ENCODE peak calls at places on chromosomes 12 and 14, in six cellular contexts. One of them, this sample, is unnamed.

GRCh38 chr12:91722072-91722471 is 423.6 kb downstream of the BTG1 start:
- DNase-seq in choroid plexus epithelial cell: peak; percentile 53
- DNase-seq in AG04449: no peak
- DNase-seq in right lobe of liver: no peak
- DNase-seq in ovary: no peak
- DNase-seq in aorta: no peak
- DNase-seq in this sample: no peak

GRCh38 chr14:53494587-53494986 is 341.5 kb upstream of the DDHD1 start:
- DNase-seq in aorta: no peak
- DNase-seq in right lobe of liver: no peak
- DNase-seq in ovary: no peak
- DNase-seq in AG04449: no peak
- DNase-seq in choroid plexus epithelial cell: no peak
- DNase-seq in this sample: no peak

GRCh38 chr12:132318618-132319033 is 10.8 kb downstream of the GALNT9 start:
- DNase-seq in right lobe of liver: no peak
- DNase-seq in AG04449: no peak
- DNase-seq in aorta: peak; percentile 30
- DNase-seq in choroid plexus epithelial cell: no peak
- DNase-seq in ovary: no peak
- DNase-seq in this sample: no peak

GRCh38 chr12:122965851-122966742 is at the start of gene ABCB9:
- DNase-seq in choroid plexus epithelial cell: peak; percentile 94
- DNase-seq in ovary: peak; percentile 94
- DNase-seq in aorta: peak; percentile 95
- DNase-seq in right lobe of liver: peak; percentile 95
- DNase-seq in AG04449: no peak
- DNase-seq in this sample: peak; percentile 97

GRCh38 chr12:118136559-118137003 is 657 bp downstream of the PEBP1 start:
- DNase-seq in right lobe of liver: peak; percentile 86
- DNase-seq in choroid plexus epithelial cell: peak; percentile 34
- DNase-seq in aorta: peak; percentile 75
- DNase-seq in AG04449: no peak
- DNase-seq in ovary: peak; percentile 69
- DNase-seq in this sample: peak; percentile 61

GRCh38 chr12:100450726-100451125 is 22.9 kb upstream of the NR1H4 start:
- DNase-seq in choroid plexus epithelial cell: peak; percentile 48
- DNase-seq in right lobe of liver: no peak
- DNase-seq in AG04449: no peak
- DNase-seq in aorta: no peak
- DNase-seq in ovary: no peak
- DNase-seq in this sample: no peak

GRCh38 chr12:125015680-125016310 is 22.4 kb downstream of the BRI3BP start:
- DNase-seq in right lobe of liver: no peak
- DNase-seq in choroid plexus epithelial cell: no peak
- DNase-seq in AG04449: no peak
- DNase-seq in ovary: no peak
- DNase-seq in aorta: peak; percentile 15
- DNase-seq in this sample: no peak

GRCh38 chr14:93963692-93964091 is 12.7 kb downstream of the ASB2 start:
- DNase-seq in right lobe of liver: no peak
- DNase-seq in AG04449: no peak
- DNase-seq in choroid plexus epithelial cell: no peak
- DNase-seq in aorta: no peak
- DNase-seq in ovary: no peak
- DNase-seq in this sample: no peak

GRCh38 chr12:6199211-6199530 is 1.0 kb upstream of the CD9 start:
- DNase-seq in ovary: no peak
- DNase-seq in choroid plexus epithelial cell: no peak
- DNase-seq in right lobe of liver: no peak
- DNase-seq in AG04449: no peak
- DNase-seq in aorta: no peak
- DNase-seq in this sample: no peak
- H3K4me3 ChIP-seq in ovary: peak overlapping the region; percentile 63
- H3K4me3 ChIP-seq in choroid plexus epithelial cell: peak overlapping the region; percentile 65
- H3K4me3 ChIP-seq in right lobe of liver: no peak overlapping the region
- H3K4me3 ChIP-seq in AG04449: no peak overlapping the region
- H3K4me3 ChIP-seq in aorta: peak overlapping the region; percentile 38
- H3K4me3 ChIP-seq in this sample: peak overlapping the region; percentile 77

GRCh38 chr12:93308281-93308680 is 69.4 kb upstream of the NUDT4 start:
- DNase-seq in right lobe of liver: no peak
- DNase-seq in AG04449: no peak
- DNase-seq in aorta: no peak
- DNase-seq in ovary: no peak
- DNase-seq in choroid plexus epithelial cell: no peak
- DNase-seq in this sample: no peak
- H3K4me3 ChIP-seq in right lobe of liver: no peak overlapping the region
- H3K4me3 ChIP-seq in AG04449: no peak overlapping the region
- H3K4me3 ChIP-seq in aorta: no peak overlapping the region
- H3K4me3 ChIP-seq in ovary: no peak overlapping the region
- H3K4me3 ChIP-seq in choroid plexus epithelial cell: no peak overlapping the region
- H3K4me3 ChIP-seq in this sample: no peak overlapping the region

DNA sequence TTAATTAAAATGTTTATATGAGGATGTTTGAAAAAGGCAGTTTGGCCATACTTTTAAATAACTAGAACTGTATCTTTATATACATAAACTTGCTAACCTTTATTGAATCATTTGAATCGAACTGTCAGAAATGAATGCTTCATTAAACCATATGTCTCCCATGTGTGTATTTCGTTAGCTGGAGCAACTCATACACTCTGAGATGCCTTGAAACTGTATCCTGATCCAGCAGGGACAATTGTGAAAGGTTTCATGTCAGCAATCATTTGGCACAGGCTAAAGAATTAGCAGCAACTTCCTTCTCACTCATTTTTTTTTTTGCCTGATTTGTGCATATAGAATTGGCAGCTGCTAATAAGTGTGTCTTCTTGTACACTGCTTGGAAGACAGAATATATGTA is 109.9 kb downstream of the NAV3 start:
- DNase-seq in right lobe of liver: no peak
- DNase-seq in ovary: no peak
- DNase-seq in choroid plexus epithelial cell: peak; percentile 58
- DNase-seq in aorta: no peak
- DNase-seq in AG04449: no peak
- DNase-seq in this sample: no peak
- H3K4me3 ChIP-seq in right lobe of liver: no peak overlapping the region
- H3K4me3 ChIP-seq in ovary: no peak overlapping the region
- H3K4me3 ChIP-seq in choroid plexus epithelial cell: peak overlapping the region; percentile 48
- H3K4me3 ChIP-seq in aorta: no peak overlapping the region
- H3K4me3 ChIP-seq in AG04449: peak overlapping the region; percentile 61
- H3K4me3 ChIP-seq in this sample: no peak overlapping the region

DNA sequence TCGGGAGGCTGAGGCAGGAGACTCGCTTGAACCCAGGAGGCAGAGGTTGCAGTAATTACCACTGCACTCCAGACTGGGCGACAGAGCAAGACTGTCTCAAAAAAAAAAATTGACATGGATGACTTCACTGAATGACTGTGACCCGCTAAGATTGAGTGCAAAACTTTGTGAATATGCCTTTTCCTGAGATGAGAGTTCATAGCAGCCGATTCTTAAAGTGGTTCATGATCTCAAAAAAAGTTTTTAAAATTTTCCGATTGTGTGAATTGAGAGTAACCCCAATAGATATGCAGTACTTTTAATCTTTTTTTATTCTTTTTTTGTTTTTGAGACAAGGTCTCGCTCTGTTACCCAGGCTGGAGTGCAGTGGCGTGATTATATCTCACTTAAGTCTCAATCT is 1.2 kb downstream of the TCTN1 start:
- DNase-seq in aorta: no peak
- DNase-seq in ovary: no peak
- DNase-seq in choroid plexus epithelial cell: no peak
- DNase-seq in AG04449: no peak
- DNase-seq in right lobe of liver: no peak
- DNase-seq in this sample: no peak
- H3K4me3 ChIP-seq in aorta: no peak overlapping the region
- H3K4me3 ChIP-seq in ovary: no peak overlapping the region
- H3K4me3 ChIP-seq in choroid plexus epithelial cell: no peak overlapping the region
- H3K4me3 ChIP-seq in AG04449: no peak overlapping the region
- H3K4me3 ChIP-seq in right lobe of liver: no peak overlapping the region
- H3K4me3 ChIP-seq in this sample: no peak overlapping the region

DNA sequence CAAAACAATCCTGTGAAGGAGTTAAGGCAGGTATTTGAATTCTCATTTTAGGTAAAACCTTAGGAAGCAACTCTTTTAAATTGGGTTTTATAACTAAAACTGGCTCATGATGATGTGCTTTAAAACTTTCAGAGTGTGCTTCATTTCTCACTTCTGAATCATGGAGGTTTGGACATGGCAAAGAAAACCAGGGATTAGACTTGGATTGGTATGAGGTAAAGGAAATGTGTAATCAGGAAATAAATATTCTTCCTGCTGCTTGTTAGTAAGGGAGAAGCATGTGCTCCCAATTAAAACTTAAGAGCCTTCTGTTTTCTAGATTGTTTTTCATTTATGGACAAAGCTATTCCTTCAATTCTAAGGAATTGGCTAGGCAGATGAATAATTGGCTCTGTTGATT is 57.4 kb downstream of the FBXO33 start:
- DNase-seq in choroid plexus epithelial cell: peak; percentile 22
- DNase-seq in right lobe of liver: no peak
- DNase-seq in AG04449: peak; percentile 21
- DNase-seq in ovary: no peak
- DNase-seq in aorta: no peak
- DNase-seq in this sample: no peak
- H3K4me3 ChIP-seq in choroid plexus epithelial cell: no peak overlapping the region
- H3K4me3 ChIP-seq in right lobe of liver: no peak overlapping the region
- H3K4me3 ChIP-seq in AG04449: no peak overlapping the region
- H3K4me3 ChIP-seq in ovary: no peak overlapping the region
- H3K4me3 ChIP-seq in aorta: no peak overlapping the region
- H3K4me3 ChIP-seq in this sample: no peak overlapping the region

GRCh38 chr14:68279777-68280233 is 460.2 kb downstream of the RAD51B start:
- DNase-seq in choroid plexus epithelial cell: no peak
- DNase-seq in AG04449: no peak
- DNase-seq in ovary: no peak
- DNase-seq in right lobe of liver: no peak
- DNase-seq in aorta: no peak
- DNase-seq in this sample: no peak
- H3K4me3 ChIP-seq in choroid plexus epithelial cell: no peak overlapping the region
- H3K4me3 ChIP-seq in AG04449: no peak overlapping the region
- H3K4me3 ChIP-seq in ovary: no peak overlapping the region
- H3K4me3 ChIP-seq in right lobe of liver: no peak overlapping the region
- H3K4me3 ChIP-seq in aorta: no peak overlapping the region
- H3K4me3 ChIP-seq in this sample: no peak overlapping the region

This sample was measured in transverse colon.